ENCODE peak calls at places on chromosomes 12 and 14, in nine cellular contexts. B, N, F, H, K, T, X, C and E are unnamed samples.

GRCh38 chr12:91009319-91009950 is 4.7 kb upstream of the EPYC start:
- DNase-seq in B (no peak), N (no peak), F (peak; percentile 7), H (no peak), K (peak; percentile 10), T (no peak), X (no peak), C (no peak), E (no peak)

GRCh38 chr12:22899184-22899583 is 274.2 kb downstream of the ETNK1 start:
- DNase-seq in B (peak; percentile 12), N (no peak), F (no peak), H (no peak), K (no peak), T (no peak), X (no peak), C (no peak), E (no peak)

GRCh38 chr14:31319701-31320100 is 100.6 kb downstream of the HEATR5A start:
- DNase-seq in B (no peak), N (no peak), F (no peak), H (no peak), K (no peak), T (no peak), X (no peak), C (no peak), E (no peak)

GRCh38 chr14:59131926-59132763 is 56.3 kb upstream of the DAAM1 start:
- DNase-seq in B (no peak), N (no peak), F (no peak), H (no peak), K (no peak), T (no peak), X (no peak), C (no peak), E (no peak)

GRCh38 chr14:55103005-55103640 is 25.9 kb upstream of the LGALS3 start:
- DNase-seq in B (peak; percentile 84), N (peak; percentile 93), F (peak; percentile 94), H (peak; percentile 83), K (no peak), T (peak; percentile 63), X (peak; percentile 97), C (peak; percentile 25), E (peak; percentile 36)

GRCh38 chr12:67370979-67371378 is 101.8 kb downstream of the CAND1 start:
- DNase-seq in B (no peak), N (no peak), F (no peak), H (no peak), K (no peak), T (no peak), X (no peak), C (no peak), E (no peak)

GRCh38 chr12:11836282-11836963 is 186.9 kb downstream of the ETV6 start:
- DNase-seq in B (no peak), N (no peak), F (no peak), H (no peak), K (peak; percentile 83), T (no peak), X (no peak), C (no peak), E (no peak)

GRCh38 chr12:70639535-70639934 is 2.3 kb upstream of the PTPRB start:
- DNase-seq in B (no peak), N (no peak), F (no peak), H (no peak), K (no peak), T (no peak), X (no peak), C (no peak), E (no peak)

GRCh38 chr12:32586390-32586789 is 92.7 kb upstream of the DNM1L start:
- DNase-seq in B (no peak), N (no peak), F (peak; percentile 39), H (no peak), K (no peak), T (no peak), X (peak; percentile 61), C (no peak), E (no peak)

GRCh38 chr12:14430394-14430986 is 65.0 kb downstream of the ATF7IP start:
- DNase-seq in B (no peak), N (no peak), F (no peak), H (no peak), K (no peak), T (no peak), X (no peak), C (no peak), E (no peak)

GRCh38 chr12:14431990-14432389 is 66.5 kb downstream of the ATF7IP start:
- DNase-seq in B (no peak), N (no peak), F (no peak), H (no peak), K (no peak), T (no peak), X (no peak), C (no peak), E (no peak)

GRCh38 chr12:14435627-14436026 is 70.1 kb downstream of the ATF7IP start:
- DNase-seq in B (no peak), N (no peak), F (no peak), H (no peak), K (no peak), T (no peak), X (no peak), C (no peak), E (no peak)
- TF ChIP-seq CTCF in B (no peak), N (no peak), F (no peak), H (no peak), K (no peak), T (no peak), X (no peak), C (no peak), E (no peak)

GRCh38 chr14:61925043-61925442 is 162.8 kb downstream of the SNAPC1 start:
- DNase-seq in B (peak; percentile 74), N (no peak), F (peak; percentile 5), H (no peak), K (peak; percentile 32), T (no peak), X (no peak), C (no peak), E (no peak)

GRCh38 chr14:61925732-61926445 is 163.7 kb downstream of the SNAPC1 start:
- DNase-seq in B (no peak), N (no peak), F (no peak), H (no peak), K (no peak), T (no peak), X (no peak), C (no peak), E (no peak)

GRCh38 chr14:61927521-61927920 is 165.3 kb downstream of the SNAPC1 start:
- DNase-seq in B (peak; percentile 53), N (no peak), F (peak; percentile 16), H (no peak), K (no peak), T (no peak), X (no peak), C (no peak), E (no peak)

GRCh38 chr14:61927015-61927414 is 164.8 kb downstream of the SNAPC1 start:
- DNase-seq in B (no peak), N (no peak), F (no peak), H (no peak), K (no peak), T (no peak), X (no peak), C (no peak), E (no peak)

DNA sequence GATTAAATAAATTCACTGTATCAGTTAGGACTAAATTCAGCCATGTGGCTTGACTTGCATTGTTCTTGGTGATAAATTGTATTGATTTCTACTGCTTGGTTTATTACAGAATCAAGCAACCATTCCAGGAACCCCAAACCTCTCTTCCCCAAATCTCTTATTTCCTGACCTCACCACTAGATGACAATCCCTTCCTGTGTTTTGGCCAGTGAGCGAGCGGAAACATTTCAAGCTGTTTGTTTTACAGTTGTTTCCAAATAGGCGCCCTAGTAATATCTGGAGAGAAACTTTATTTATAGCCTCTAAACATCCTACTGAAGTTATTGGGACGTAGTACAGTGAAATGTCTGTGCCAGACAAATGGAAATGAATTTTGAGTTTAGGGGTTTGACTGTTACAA is 161.1 kb downstream of the SNAPC1 start:
- DNase-seq in B (peak; percentile 46), N (no peak), F (peak; percentile 5), H (no peak), K (no peak), T (no peak), X (no peak), C (no peak), E (no peak)
- TF ChIP-seq CTCF in B (peak; percentile 62), N (no peak), F (no peak), H (no peak), K (no peak), T (no peak), X (peak; percentile 36), C (peak; percentile 11), E (no peak)

DNA sequence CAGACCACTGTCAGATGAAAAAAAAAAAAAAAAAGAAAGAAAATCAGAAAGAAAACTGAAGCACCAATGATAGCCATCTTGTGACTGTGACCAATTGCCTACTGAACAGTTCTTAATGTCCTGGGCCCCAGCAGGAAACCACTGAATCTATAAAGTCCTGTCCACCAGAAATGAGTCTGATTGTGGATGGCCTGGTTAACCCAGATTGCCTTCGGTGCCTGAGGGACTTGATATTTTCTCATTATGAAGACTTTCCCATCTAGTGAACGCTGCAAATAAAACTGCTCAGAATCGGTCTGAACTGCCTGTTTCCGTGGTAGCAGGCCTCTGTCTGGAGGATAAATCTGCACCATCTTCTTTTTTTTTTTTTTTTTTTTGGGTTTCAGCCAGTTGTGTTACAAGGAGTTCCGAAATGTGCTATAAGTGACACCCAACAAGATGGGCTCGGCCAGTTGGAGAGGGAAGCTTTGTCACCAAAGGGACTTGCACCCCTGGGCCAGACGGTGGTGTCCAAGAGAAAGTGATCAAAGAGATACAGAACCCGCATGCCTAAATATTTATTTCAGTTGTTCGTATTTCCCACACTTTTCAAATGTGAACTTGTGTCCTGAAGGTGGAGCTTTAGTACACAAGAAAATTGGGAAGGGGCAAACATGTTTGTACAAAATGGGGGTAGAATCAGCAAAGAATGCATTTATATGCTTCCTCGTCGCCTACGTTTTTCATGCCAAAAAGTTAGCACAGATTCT is 3.0 kb upstream of the PLXNC1 start:
- DNase-seq in B (no peak), N (no peak), F (peak; percentile 74), H (no peak), K (peak; percentile 55), T (no peak), X (peak; percentile 33), C (no peak), E (no peak)
- TF ChIP-seq CTCF in B (peak; percentile 37), N (peak; percentile 29), F (peak; percentile 53), H (peak; percentile 42), K (no peak), T (peak; percentile 40), X (peak; percentile 43), C (peak; percentile 31), E (no peak)

DNA sequence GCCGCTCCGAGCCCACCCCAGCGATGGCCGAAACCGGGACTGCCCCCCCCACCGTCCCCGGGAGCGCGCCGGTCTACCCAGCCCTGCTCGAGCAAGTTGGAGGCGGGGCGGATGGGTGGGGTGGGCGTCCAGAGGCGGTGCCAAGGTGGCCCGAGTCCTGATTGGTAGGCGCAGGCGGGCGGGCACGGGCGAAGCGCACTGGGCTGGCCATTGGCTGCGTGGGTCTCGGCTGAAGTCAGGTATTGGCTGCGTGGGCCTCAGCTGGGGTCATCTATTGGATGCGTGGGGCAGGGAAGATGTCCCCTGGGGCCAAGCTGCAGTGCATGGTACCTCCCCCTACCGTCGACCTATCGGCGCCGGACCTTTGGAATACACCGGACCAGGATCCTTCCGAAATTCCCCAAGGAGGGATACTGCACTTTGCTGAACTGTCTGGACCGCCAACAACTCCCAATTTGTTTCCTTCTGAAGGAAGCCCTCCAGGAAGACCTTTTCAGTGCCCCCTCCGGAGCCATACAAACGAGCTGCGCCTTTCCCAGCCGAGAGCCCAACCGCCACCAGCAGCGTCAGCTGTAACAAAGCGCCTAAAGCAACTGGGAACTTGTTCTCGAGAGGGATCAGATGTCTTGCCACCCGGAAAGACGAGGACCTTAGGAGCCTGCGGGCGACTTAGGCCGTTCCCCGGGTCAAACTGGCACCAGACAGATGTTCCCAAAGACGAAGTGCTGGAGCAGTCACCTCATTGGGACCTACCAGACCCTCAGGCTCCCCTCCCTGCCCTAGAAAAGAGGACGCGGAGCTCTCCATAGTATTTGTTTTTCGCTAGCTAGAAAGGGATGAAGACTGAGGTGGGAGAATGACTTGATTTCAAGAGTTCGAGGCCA is at the start of gene HOMEZ:
- DNase-seq in B (peak; percentile 98), N (peak; percentile 100), F (peak; percentile 99), H (peak; percentile 98), K (peak; percentile 97), T (peak; percentile 99), X (peak; percentile 92), C (peak; percentile 97), E (peak; percentile 99)
- TF ChIP-seq CTCF in B (no peak), N (no peak), F (no peak), H (peak; percentile 47), K (no peak), T (peak; percentile 39), X (no peak), C (peak; percentile 15), E (no peak)